ENCODE peak calls at places on chromosome 14, in four cellular contexts. D is HepG2, Z is A549, A is K562. F is an unnamed sample.

GRCh38 chr14:90384543-90384911 is 12.3 kb upstream of the CALM1 start:
- DNase-seq in A (no peak), Z (no peak), D (no peak), F (peak)

GRCh38 chr14:55600784-55601561 is 21.0 kb downstream of the KTN1 start:
- DNase-seq in D (no peak), A (no peak), Z (peak), F (peak)

GRCh38 chr14:20494935-20495766 is 10.2 kb upstream of the RNASE10 start:
- DNase-seq in A (no peak), Z (no peak), D (no peak), F (peak)

GRCh38 chr14:72457641-72458040 is 436.3 kb downstream of the DPF3 start:
- DNase-seq in Z (peak), A (no peak), D (no peak), F (peak)

GRCh38 chr14:36556811-36557433 is 25.5 kb downstream of the NKX2-8 start:
- DNase-seq in D (peak), Z (peak), A (peak), F (peak)

GRCh38 chr14:104826858-104827172 is 25.9 kb downstream of the ZBTB42 start:
- DNase-seq in Z (peak), A (no peak), D (no peak), F (no peak)

GRCh38 chr14:100557658-100558057 is 29.6 kb downstream of the BEGAIN start:
- DNase-seq in A (no peak), Z (no peak), D (no peak), F (peak)

GRCh38 chr14:93035917-93036651 is 79.6 kb downstream of the ITPK1 start:
- DNase-seq in A (peak), D (peak), Z (peak), F (no peak)

GRCh38 chr14:25349269-25349668 is 299.3 kb upstream of the STXBP6 start:
- DNase-seq in A (no peak), Z (no peak), D (no peak), F (no peak)

GRCh38 chr14:101823081-101823480 is 61.6 kb downstream of the PPP2R5C start:
- DNase-seq in Z (no peak), A (no peak), D (no peak), F (peak)

GRCh38 chr14:94761348-94761998 is 8.4 kb downstream of the GSC start:
- DNase-seq in D (no peak), Z (no peak), A (no peak), F (no peak)

GRCh38 chr14:61701946-61702345 is 6.6 kb downstream of the HIF1A start:
- DNase-seq in D (no peak), A (no peak), Z (no peak), F (no peak)

GRCh38 chr14:104110491-104111209 is 25.1 kb downstream of the ASPG start:
- DNase-seq in D (no peak), Z (no peak), A (no peak), F (no peak)

DNA sequence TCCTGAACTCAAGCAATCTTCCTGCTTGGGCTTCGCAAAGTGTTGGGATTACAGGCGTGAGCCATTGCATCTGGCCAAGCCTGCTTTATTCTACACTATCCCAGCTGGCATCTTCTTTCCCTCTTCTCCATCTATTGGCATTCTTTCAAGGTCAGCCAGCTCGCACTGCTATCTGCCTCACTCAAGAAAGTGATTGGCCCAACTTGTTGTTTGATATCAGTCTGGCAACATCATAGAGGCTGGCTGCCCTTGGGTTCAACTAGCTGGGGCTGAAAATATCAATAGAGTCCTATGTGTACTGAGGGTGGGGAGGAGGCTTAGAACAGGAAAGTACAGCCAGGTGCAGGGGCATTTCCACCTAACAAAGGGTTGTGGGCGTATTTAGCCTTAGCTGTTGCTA is 17.1 kb downstream of the GMFB start:
- DNase-seq in Z (no peak), A (no peak), D (no peak), F (no peak)
- TF ChIP-seq MAZ in Z (no peak), A (no peak), D (no peak), F (no peak)

DNA sequence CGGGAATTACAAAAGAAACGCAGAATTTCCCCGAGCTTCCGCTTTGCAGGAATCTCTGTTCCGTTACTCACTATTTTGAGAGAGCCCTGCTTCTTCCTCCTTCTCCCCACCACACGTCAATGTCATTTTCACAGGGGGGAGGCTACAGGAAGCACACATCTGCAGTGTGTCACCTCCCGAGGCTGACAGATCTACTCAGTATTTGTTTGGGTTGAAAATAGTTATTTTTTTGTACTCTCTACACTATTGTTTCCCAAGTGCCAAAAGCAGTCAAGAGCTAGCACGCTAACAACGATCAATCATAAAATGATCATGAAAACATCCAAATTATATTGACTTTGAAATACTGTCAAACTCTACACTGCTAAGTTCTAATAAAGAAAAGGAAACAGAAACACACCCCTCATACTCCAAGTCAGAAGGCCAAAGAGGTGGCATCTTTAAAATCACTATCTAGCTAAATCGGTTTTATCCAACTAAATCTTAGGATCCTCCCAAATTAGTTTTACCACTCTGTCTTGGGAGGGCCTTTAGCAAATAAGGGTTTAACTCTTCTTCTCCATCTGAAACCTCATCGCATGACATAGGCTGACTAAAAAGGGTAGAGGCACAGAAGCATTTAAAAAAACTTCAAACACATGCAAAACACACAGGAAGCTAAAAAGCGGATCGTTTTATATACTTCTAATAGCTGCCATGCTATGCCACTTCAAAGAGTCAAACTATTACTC is 51.8 kb downstream of the FOXN3 start:
- DNase-seq in Z (no peak), A (no peak), D (no peak), F (peak)
- TF ChIP-seq POLR2A in Z (no peak), A (no peak), D (no peak), F (no peak)

GRCh38 chr14:91892918-91893527 is 25.7 kb upstream of the TC2N start:
- DNase-seq in A (peak), D (peak), Z (no peak), F (no peak)
- TF ChIP-seq MAZ in A (no peak), D (no peak), Z (no peak), F (no peak)

GRCh38 chr14:68789002-68789797 is 3.7 kb downstream of the ZFP36L1 start:
- DNase-seq in A (peak), D (peak), Z (peak), F (peak)
- TF ChIP-seq POLR2A in A (no peak), D (peak), Z (no peak), F (no peak)